ENCODE peak calls at places on chromosomes 3 and 15, in ten cellular contexts. One of them, this sample, is unnamed.
A peak's percentile ranks its signal among the peaks of the same experiment; 100 is the strongest.

GRCh38 chr3:165193392-165194268 is 2.6 kb downstream of the SLITRK3 start:
- DNase-seq in fibroblast of the aortic adventitia: no peak
- DNase-seq in T-cell: no peak
- DNase-seq in posterior vena cava: no peak
- DNase-seq in cardiac muscle cell: no peak
- DNase-seq in activated naive CD4-positive, alpha-beta T cell treated with anti-CD3 and anti-CD28 coated beads for 36 hours: no peak
- DNase-seq in natural killer cell: no peak
- DNase-seq in T-helper 1 cell: no peak
- DNase-seq in aorta: no peak
- DNase-seq in erythroblast: no peak
- DNase-seq in this sample: no peak

GRCh38 chr3:72523409-72524172 is 324.7 kb downstream of the SHQ1 start:
- DNase-seq in posterior vena cava: peak; percentile 76
- DNase-seq in T-helper 1 cell: no peak
- DNase-seq in T-cell: no peak
- DNase-seq in activated naive CD4-positive, alpha-beta T cell treated with anti-CD3 and anti-CD28 coated beads for 36 hours: peak; percentile 30
- DNase-seq in aorta: peak; percentile 65
- DNase-seq in natural killer cell: no peak
- DNase-seq in fibroblast of the aortic adventitia: no peak
- DNase-seq in cardiac muscle cell: no peak
- DNase-seq in erythroblast: peak; percentile 77
- DNase-seq in this sample: no peak

GRCh38 chr3:54188176-54188791 is 65.9 kb downstream of the CACNA2D3 start:
- DNase-seq in T-cell: no peak
- DNase-seq in posterior vena cava: no peak
- DNase-seq in natural killer cell: no peak
- DNase-seq in cardiac muscle cell: peak; percentile 84
- DNase-seq in T-helper 1 cell: no peak
- DNase-seq in aorta: no peak
- DNase-seq in fibroblast of the aortic adventitia: peak; percentile 47
- DNase-seq in activated naive CD4-positive, alpha-beta T cell treated with anti-CD3 and anti-CD28 coated beads for 36 hours: peak; percentile 45
- DNase-seq in erythroblast: peak; percentile 55
- DNase-seq in this sample: peak; percentile 42

GRCh38 chr15:39461536-39462140 is 119.2 kb upstream of the THBS1 start:
- DNase-seq in posterior vena cava: peak; percentile 89
- DNase-seq in T-cell: no peak
- DNase-seq in aorta: peak; percentile 65
- DNase-seq in natural killer cell: no peak
- DNase-seq in cardiac muscle cell: peak; percentile 58
- DNase-seq in erythroblast: no peak
- DNase-seq in T-helper 1 cell: no peak
- DNase-seq in activated naive CD4-positive, alpha-beta T cell treated with anti-CD3 and anti-CD28 coated beads for 36 hours: no peak
- DNase-seq in fibroblast of the aortic adventitia: peak; percentile 66
- DNase-seq in this sample: no peak

GRCh38 chr3:65342084-65342683 is 654.4 kb upstream of the ADAMTS9 start:
- DNase-seq in fibroblast of the aortic adventitia: peak; percentile 45
- DNase-seq in activated naive CD4-positive, alpha-beta T cell treated with anti-CD3 and anti-CD28 coated beads for 36 hours: peak; percentile 49
- DNase-seq in T-cell: no peak
- DNase-seq in erythroblast: peak; percentile 54
- DNase-seq in cardiac muscle cell: peak; percentile 71
- DNase-seq in natural killer cell: no peak
- DNase-seq in T-helper 1 cell: no peak
- DNase-seq in aorta: no peak
- DNase-seq in posterior vena cava: no peak
- DNase-seq in this sample: peak; percentile 29

GRCh38 chr15:77584201-77584600 is 48.5 kb downstream of the LINGO1 start:
- DNase-seq in posterior vena cava: no peak
- DNase-seq in aorta: no peak
- DNase-seq in T-helper 1 cell: no peak
- DNase-seq in fibroblast of the aortic adventitia: no peak
- DNase-seq in activated naive CD4-positive, alpha-beta T cell treated with anti-CD3 and anti-CD28 coated beads for 36 hours: no peak
- DNase-seq in erythroblast: no peak
- DNase-seq in natural killer cell: no peak
- DNase-seq in cardiac muscle cell: no peak
- DNase-seq in T-cell: no peak
- DNase-seq in this sample: no peak

GRCh38 chr3:101938262-101938847 is 89.0 kb downstream of the NFKBIZ start:
- DNase-seq in natural killer cell: no peak
- DNase-seq in aorta: no peak
- DNase-seq in T-cell: no peak
- DNase-seq in activated naive CD4-positive, alpha-beta T cell treated with anti-CD3 and anti-CD28 coated beads for 36 hours: no peak
- DNase-seq in T-helper 1 cell: no peak
- DNase-seq in cardiac muscle cell: no peak
- DNase-seq in erythroblast: no peak
- DNase-seq in fibroblast of the aortic adventitia: no peak
- DNase-seq in posterior vena cava: no peak
- DNase-seq in this sample: no peak

GRCh38 chr3:158352551-158352950 is 218.4 kb upstream of the MLF1 start:
- DNase-seq in aorta: no peak
- DNase-seq in erythroblast: peak; percentile 10
- DNase-seq in activated naive CD4-positive, alpha-beta T cell treated with anti-CD3 and anti-CD28 coated beads for 36 hours: no peak
- DNase-seq in posterior vena cava: no peak
- DNase-seq in natural killer cell: no peak
- DNase-seq in fibroblast of the aortic adventitia: no peak
- DNase-seq in cardiac muscle cell: peak; percentile 72
- DNase-seq in T-helper 1 cell: no peak
- DNase-seq in T-cell: no peak
- DNase-seq in this sample: no peak

GRCh38 chr3:11508346-11509174 is 135.2 kb downstream of the VGLL4 start:
- DNase-seq in aorta: no peak
- DNase-seq in erythroblast: no peak
- DNase-seq in cardiac muscle cell: no peak
- DNase-seq in posterior vena cava: no peak
- DNase-seq in natural killer cell: no peak
- DNase-seq in fibroblast of the aortic adventitia: no peak
- DNase-seq in activated naive CD4-positive, alpha-beta T cell treated with anti-CD3 and anti-CD28 coated beads for 36 hours: no peak
- DNase-seq in T-helper 1 cell: no peak
- DNase-seq in T-cell: no peak
- DNase-seq in this sample: no peak

GRCh38 chr3:151169700-151170224 is 33.3 kb downstream of the GPR171 start:
- DNase-seq in natural killer cell: no peak
- DNase-seq in T-cell: no peak
- DNase-seq in cardiac muscle cell: peak; percentile 31
- DNase-seq in aorta: peak; percentile 83
- DNase-seq in T-helper 1 cell: no peak
- DNase-seq in posterior vena cava: peak; percentile 88
- DNase-seq in activated naive CD4-positive, alpha-beta T cell treated with anti-CD3 and anti-CD28 coated beads for 36 hours: peak; percentile 48
- DNase-seq in erythroblast: no peak
- DNase-seq in fibroblast of the aortic adventitia: peak; percentile 8
- DNase-seq in this sample: peak; percentile 62

GRCh38 chr3:126129408-126129891 is 45.5 kb upstream of the SLC41A3 start:
- DNase-seq in erythroblast: no peak
- DNase-seq in activated naive CD4-positive, alpha-beta T cell treated with anti-CD3 and anti-CD28 coated beads for 36 hours: no peak
- DNase-seq in cardiac muscle cell: peak; percentile 38
- DNase-seq in fibroblast of the aortic adventitia: no peak
- DNase-seq in T-helper 1 cell: no peak
- DNase-seq in T-cell: no peak
- DNase-seq in natural killer cell: peak; percentile 4
- DNase-seq in aorta: peak; percentile 47
- DNase-seq in posterior vena cava: peak; percentile 83
- DNase-seq in this sample: no peak

GRCh38 chr3:37694236-37694635 is 167.4 kb upstream of the CTDSPL start:
- DNase-seq in T-cell: no peak
- DNase-seq in posterior vena cava: no peak
- DNase-seq in fibroblast of the aortic adventitia: no peak
- DNase-seq in natural killer cell: no peak
- DNase-seq in aorta: no peak
- DNase-seq in T-helper 1 cell: no peak
- DNase-seq in cardiac muscle cell: no peak
- DNase-seq in erythroblast: no peak
- DNase-seq in activated naive CD4-positive, alpha-beta T cell treated with anti-CD3 and anti-CD28 coated beads for 36 hours: no peak
- DNase-seq in this sample: no peak

GRCh38 chr3:143495527-143495926 is 352.7 kb downstream of the SLC9A9 start:
- DNase-seq in activated naive CD4-positive, alpha-beta T cell treated with anti-CD3 and anti-CD28 coated beads for 36 hours: no peak
- DNase-seq in T-cell: no peak
- DNase-seq in fibroblast of the aortic adventitia: peak; percentile 22
- DNase-seq in T-helper 1 cell: no peak
- DNase-seq in natural killer cell: no peak
- DNase-seq in posterior vena cava: no peak
- DNase-seq in aorta: no peak
- DNase-seq in erythroblast: no peak
- DNase-seq in cardiac muscle cell: no peak
- DNase-seq in this sample: no peak

GRCh38 chr15:41507820-41508290 is 5.8 kb downstream of the LTK start:
- DNase-seq in activated naive CD4-positive, alpha-beta T cell treated with anti-CD3 and anti-CD28 coated beads for 36 hours: no peak
- DNase-seq in aorta: no peak
- DNase-seq in erythroblast: no peak
- DNase-seq in posterior vena cava: no peak
- DNase-seq in T-helper 1 cell: no peak
- DNase-seq in T-cell: no peak
- DNase-seq in natural killer cell: no peak
- DNase-seq in cardiac muscle cell: no peak
- DNase-seq in fibroblast of the aortic adventitia: no peak
- DNase-seq in this sample: no peak

GRCh38 chr15:90762109-90762508 is 45.0 kb downstream of the BLM start:
- DNase-seq in erythroblast: no peak
- DNase-seq in fibroblast of the aortic adventitia: peak; percentile 33
- DNase-seq in aorta: peak; percentile 74
- DNase-seq in posterior vena cava: peak; percentile 85
- DNase-seq in cardiac muscle cell: peak; percentile 73
- DNase-seq in activated naive CD4-positive, alpha-beta T cell treated with anti-CD3 and anti-CD28 coated beads for 36 hours: no peak
- DNase-seq in natural killer cell: no peak
- DNase-seq in T-helper 1 cell: no peak
- DNase-seq in T-cell: no peak
- DNase-seq in this sample: peak; percentile 64

GRCh38 chr3:56667973-56668579 is 15.0 kb downstream of the TASOR start:
- DNase-seq in activated naive CD4-positive, alpha-beta T cell treated with anti-CD3 and anti-CD28 coated beads for 36 hours: no peak
- DNase-seq in T-helper 1 cell: no peak
- DNase-seq in cardiac muscle cell: no peak
- DNase-seq in posterior vena cava: no peak
- DNase-seq in fibroblast of the aortic adventitia: no peak
- DNase-seq in natural killer cell: no peak
- DNase-seq in aorta: no peak
- DNase-seq in T-cell: no peak
- DNase-seq in erythroblast: no peak
- DNase-seq in this sample: peak; percentile 23

GRCh38 chr3:193134895-193135294 is 106.1 kb upstream of the PLAAT1 start:
- DNase-seq in T-helper 1 cell: no peak
- DNase-seq in natural killer cell: no peak
- DNase-seq in fibroblast of the aortic adventitia: peak; percentile 84
- DNase-seq in posterior vena cava: peak; percentile 50
- DNase-seq in aorta: no peak
- DNase-seq in activated naive CD4-positive, alpha-beta T cell treated with anti-CD3 and anti-CD28 coated beads for 36 hours: no peak
- DNase-seq in T-cell: no peak
- DNase-seq in cardiac muscle cell: peak; percentile 45
- DNase-seq in erythroblast: no peak
- DNase-seq in this sample: peak; percentile 70

GRCh38 chr3:10602769-10603768 is 97.7 kb upstream of the ATP2B2 start:
- DNase-seq in activated naive CD4-positive, alpha-beta T cell treated with anti-CD3 and anti-CD28 coated beads for 36 hours: peak; percentile 81
- DNase-seq in aorta: no peak
- DNase-seq in posterior vena cava: peak; percentile 43
- DNase-seq in T-helper 1 cell: peak; percentile 45
- DNase-seq in cardiac muscle cell: no peak
- DNase-seq in fibroblast of the aortic adventitia: no peak
- DNase-seq in T-cell: peak; percentile 70
- DNase-seq in natural killer cell: no peak
- DNase-seq in erythroblast: no peak
- DNase-seq in this sample: no peak

GRCh38 chr15:40768492-40769309 is 1.1 kb upstream of the C15orf62 start:
- DNase-seq in natural killer cell: no peak
- DNase-seq in T-cell: no peak
- DNase-seq in erythroblast: peak; percentile 56
- DNase-seq in aorta: no peak
- DNase-seq in T-helper 1 cell: no peak
- DNase-seq in fibroblast of the aortic adventitia: peak; percentile 64
- DNase-seq in cardiac muscle cell: no peak
- DNase-seq in activated naive CD4-positive, alpha-beta T cell treated with anti-CD3 and anti-CD28 coated beads for 36 hours: no peak
- DNase-seq in posterior vena cava: no peak
- DNase-seq in this sample: no peak

This sample was measured in GM03348.